ENCODE peak calls at places on chromosome 2, in six cellular contexts. One of them, this sample, is unnamed.

GRCh38 chr2:39141346-39142011 is 20.6 kb upstream of the SOS1 start:
- DNase-seq in GM23248: peak; percentile 29
- DNase-seq in occipital lobe: no peak
- DNase-seq in activated naive CD8-positive, alpha-beta T cell treated with anti-CD3 and anti-CD28 coated beads, Interleukin-2, amount 10 ng/mL, durations not matched to agents 7 days and 5 days: no peak
- DNase-seq in aorta: no peak
- DNase-seq in HEK293T: no peak
- DNase-seq in this sample: no peak

GRCh38 chr2:158973511-158973956 is 5.1 kb downstream of the TANC1 start:
- DNase-seq in GM23248: no peak
- DNase-seq in occipital lobe: no peak
- DNase-seq in activated naive CD8-positive, alpha-beta T cell treated with anti-CD3 and anti-CD28 coated beads, Interleukin-2, amount 10 ng/mL, durations not matched to agents 7 days and 5 days: no peak
- DNase-seq in aorta: no peak
- DNase-seq in HEK293T: peak; percentile 58
- DNase-seq in this sample: no peak

GRCh38 chr2:105294844-105295481 is 34.6 kb downstream of the TGFBRAP1 start:
- DNase-seq in GM23248: peak; percentile 77
- DNase-seq in occipital lobe: peak; percentile 43
- DNase-seq in activated naive CD8-positive, alpha-beta T cell treated with anti-CD3 and anti-CD28 coated beads, Interleukin-2, amount 10 ng/mL, durations not matched to agents 7 days and 5 days: peak; percentile 36
- DNase-seq in aorta: no peak
- DNase-seq in HEK293T: peak; percentile 81
- DNase-seq in this sample: peak; percentile 15

GRCh38 chr2:6214471-6214870 is 522.3 kb downstream of the SOX11 start:
- DNase-seq in GM23248: no peak
- DNase-seq in occipital lobe: no peak
- DNase-seq in activated naive CD8-positive, alpha-beta T cell treated with anti-CD3 and anti-CD28 coated beads, Interleukin-2, amount 10 ng/mL, durations not matched to agents 7 days and 5 days: no peak
- DNase-seq in aorta: no peak
- DNase-seq in HEK293T: peak; percentile 7
- DNase-seq in this sample: no peak

GRCh38 chr2:105612049-105612448 is 132.7 kb upstream of the NCK2 start:
- DNase-seq in GM23248: no peak
- DNase-seq in occipital lobe: no peak
- DNase-seq in activated naive CD8-positive, alpha-beta T cell treated with anti-CD3 and anti-CD28 coated beads, Interleukin-2, amount 10 ng/mL, durations not matched to agents 7 days and 5 days: no peak
- DNase-seq in aorta: no peak
- DNase-seq in HEK293T: no peak
- DNase-seq in this sample: no peak

GRCh38 chr2:55618025-55618648 is 715 bp upstream of the PPP4R3B start:
- DNase-seq in GM23248: peak; percentile 61
- DNase-seq in occipital lobe: no peak
- DNase-seq in activated naive CD8-positive, alpha-beta T cell treated with anti-CD3 and anti-CD28 coated beads, Interleukin-2, amount 10 ng/mL, durations not matched to agents 7 days and 5 days: no peak
- DNase-seq in aorta: no peak
- DNase-seq in HEK293T: no peak
- DNase-seq in this sample: no peak

GRCh38 chr2:156339866-156340265 is 7.3 kb upstream of the NR4A2 start:
- DNase-seq in GM23248: no peak
- DNase-seq in occipital lobe: no peak
- DNase-seq in activated naive CD8-positive, alpha-beta T cell treated with anti-CD3 and anti-CD28 coated beads, Interleukin-2, amount 10 ng/mL, durations not matched to agents 7 days and 5 days: no peak
- DNase-seq in aorta: no peak
- DNase-seq in HEK293T: no peak
- DNase-seq in this sample: no peak

GRCh38 chr2:228261546-228261945 is 80.1 kb upstream of the SPHKAP start:
- DNase-seq in GM23248: no peak
- DNase-seq in occipital lobe: no peak
- DNase-seq in activated naive CD8-positive, alpha-beta T cell treated with anti-CD3 and anti-CD28 coated beads, Interleukin-2, amount 10 ng/mL, durations not matched to agents 7 days and 5 days: no peak
- DNase-seq in aorta: no peak
- DNase-seq in HEK293T: no peak
- DNase-seq in this sample: no peak

GRCh38 chr2:11389551-11390528 is 45.4 kb upstream of the ROCK2 start:
- DNase-seq in GM23248: peak; percentile 5
- DNase-seq in occipital lobe: no peak
- DNase-seq in activated naive CD8-positive, alpha-beta T cell treated with anti-CD3 and anti-CD28 coated beads, Interleukin-2, amount 10 ng/mL, durations not matched to agents 7 days and 5 days: no peak
- DNase-seq in aorta: no peak
- DNase-seq in HEK293T: no peak
- DNase-seq in this sample: no peak

GRCh38 chr2:222333397-222333796 is 34.6 kb upstream of the PAX3 start:
- DNase-seq in GM23248: no peak
- DNase-seq in occipital lobe: no peak
- DNase-seq in activated naive CD8-positive, alpha-beta T cell treated with anti-CD3 and anti-CD28 coated beads, Interleukin-2, amount 10 ng/mL, durations not matched to agents 7 days and 5 days: no peak
- DNase-seq in aorta: no peak
- DNase-seq in HEK293T: no peak
- DNase-seq in this sample: no peak

GRCh38 chr2:46146866-46147502 is 150.2 kb upstream of the EPAS1 start:
- DNase-seq in GM23248: no peak
- DNase-seq in occipital lobe: no peak
- DNase-seq in activated naive CD8-positive, alpha-beta T cell treated with anti-CD3 and anti-CD28 coated beads, Interleukin-2, amount 10 ng/mL, durations not matched to agents 7 days and 5 days: no peak
- DNase-seq in aorta: no peak
- DNase-seq in HEK293T: no peak
- DNase-seq in this sample: no peak

GRCh38 chr2:26922638-26923466 is 47.6 kb upstream of the MAPRE3 start:
- DNase-seq in GM23248: peak; percentile 64
- DNase-seq in occipital lobe: peak; percentile 79
- DNase-seq in activated naive CD8-positive, alpha-beta T cell treated with anti-CD3 and anti-CD28 coated beads, Interleukin-2, amount 10 ng/mL, durations not matched to agents 7 days and 5 days: no peak
- DNase-seq in aorta: no peak
- DNase-seq in HEK293T: peak; percentile 86
- DNase-seq in this sample: peak; percentile 13

GRCh38 chr2:200419325-200419724 is 90.5 kb downstream of the KCTD18 start:
- DNase-seq in GM23248: no peak
- DNase-seq in occipital lobe: no peak
- DNase-seq in activated naive CD8-positive, alpha-beta T cell treated with anti-CD3 and anti-CD28 coated beads, Interleukin-2, amount 10 ng/mL, durations not matched to agents 7 days and 5 days: no peak
- DNase-seq in aorta: no peak
- DNase-seq in HEK293T: no peak
- DNase-seq in this sample: no peak

GRCh38 chr2:121694398-121695178 is 42.1 kb downstream of the NIFK start:
- DNase-seq in GM23248: peak; percentile 62
- DNase-seq in occipital lobe: no peak
- DNase-seq in activated naive CD8-positive, alpha-beta T cell treated with anti-CD3 and anti-CD28 coated beads, Interleukin-2, amount 10 ng/mL, durations not matched to agents 7 days and 5 days: no peak
- DNase-seq in aorta: no peak
- DNase-seq in HEK293T: no peak
- DNase-seq in this sample: no peak

GRCh38 chr2:113258748-113259147 is 20.0 kb downstream of the PAX8 start:
- DNase-seq in GM23248: no peak
- DNase-seq in occipital lobe: no peak
- DNase-seq in activated naive CD8-positive, alpha-beta T cell treated with anti-CD3 and anti-CD28 coated beads, Interleukin-2, amount 10 ng/mL, durations not matched to agents 7 days and 5 days: no peak
- DNase-seq in aorta: no peak
- DNase-seq in HEK293T: no peak
- DNase-seq in this sample: no peak

GRCh38 chr2:240851078-240851861 is 17.4 kb upstream of the AGXT start:
- DNase-seq in GM23248: peak; percentile 74
- DNase-seq in occipital lobe: peak; percentile 67
- DNase-seq in activated naive CD8-positive, alpha-beta T cell treated with anti-CD3 and anti-CD28 coated beads, Interleukin-2, amount 10 ng/mL, durations not matched to agents 7 days and 5 days: peak; percentile 85
- DNase-seq in aorta: peak; percentile 86
- DNase-seq in HEK293T: peak; percentile 84
- DNase-seq in this sample: peak; percentile 67

GRCh38 chr2:114068438-114068837 is 178.5 kb downstream of the ACTR3 start:
- DNase-seq in GM23248: peak; percentile 8
- DNase-seq in occipital lobe: no peak
- DNase-seq in activated naive CD8-positive, alpha-beta T cell treated with anti-CD3 and anti-CD28 coated beads, Interleukin-2, amount 10 ng/mL, durations not matched to agents 7 days and 5 days: no peak
- DNase-seq in aorta: no peak
- DNase-seq in HEK293T: peak; percentile 21
- DNase-seq in this sample: no peak